ENCODE peak calls at places on chromosomes 2 and 18, in four cellular contexts. H is uterus, K is astrocyte of the spinal cord, M is fibroblast of pulmonary artery. B is an unnamed sample.

GRCh38 chr2:31213063-31213882 is 4.0 kb downstream of the CAPN14 start:
- DNase-seq in H (no peak), K (no peak), M (peak), B (peak)

GRCh38 chr2:3488768-3489448 is 30.4 kb downstream of the ADI1 start:
- DNase-seq in H (peak), K (no peak), M (no peak), B (no peak)

GRCh38 chr2:199070550-199070949 is 387.2 kb downstream of the SATB2 start:
- DNase-seq in H (no peak), K (no peak), M (no peak), B (no peak)

GRCh38 chr18:55458456-55459238 is 129.3 kb downstream of the TCF4 start:
- DNase-seq in H (no peak), K (no peak), M (no peak), B (no peak)

GRCh38 chr2:70496819-70497218 is 56.8 kb downstream of the TGFA start:
- DNase-seq in H (no peak), K (no peak), M (no peak), B (no peak)

GRCh38 chr2:18077724-18078123 is 199.3 kb downstream of the KCNS3 start:
- DNase-seq in H (no peak), K (peak), M (peak), B (peak)

GRCh38 chr2:200490001-200490400 is 19.9 kb downstream of the KCTD18 start:
- DNase-seq in H (no peak), K (no peak), M (no peak), B (no peak)

GRCh38 chr2:213275265-213275664 is 9.0 kb upstream of the SPAG16 start:
- DNase-seq in H (no peak), K (no peak), M (no peak), B (no peak)

GRCh38 chr2:165573534-165574461 is 104.3 kb downstream of the CSRNP3 start:
- DNase-seq in H (peak), K (peak), M (peak), B (peak)

GRCh38 chr18:56068030-56068671 is 480.2 kb upstream of the TCF4 start:
- DNase-seq in H (no peak), K (peak), M (peak), B (peak)

GRCh38 chr2:29425866-29426265 is 310.7 kb downstream of the CLIP4 start:
- DNase-seq in H (no peak), K (no peak), M (no peak), B (peak)

GRCh38 chr2:169598982-169599381 is 14.8 kb downstream of the PPIG start:
- DNase-seq in H (no peak), K (no peak), M (no peak), B (no peak)

GRCh38 chr2:147449323-147450080 is 395.3 kb upstream of the ACVR2A start:
- DNase-seq in H (no peak), K (no peak), M (no peak), B (no peak)

GRCh38 chr18:22021701-22022100 is 147.7 kb upstream of the GATA6 start:
- DNase-seq in H (no peak), K (no peak), M (no peak), B (no peak)

GRCh38 chr2:134836986-134837385 is 1.4 kb upstream of the ACMSD start:
- DNase-seq in H (no peak), K (peak), M (peak), B (peak)

GRCh38 chr2:44934521-44934961 is 7.0 kb upstream of the SIX3 start:
- DNase-seq in H (no peak), K (no peak), M (no peak), B (no peak)

GRCh38 chr2:225678792-225679191 is 279.3 kb downstream of the NYAP2 start:
- DNase-seq in H (no peak), K (no peak), M (no peak), B (peak)

GRCh38 chr18:26468931-26469340 is 79.4 kb downstream of the KCTD1 start:
- DNase-seq in H (no peak), K (no peak), M (no peak), B (no peak)
- TF ChIP-seq CTCF in H (no peak), K (peak), M (peak), B (peak)

GRCh38 chr2:20016346-20016745 is 3.9 kb upstream of the MATN3 start:
- DNase-seq in H (no peak), K (no peak), M (no peak), B (no peak)
- TF ChIP-seq CTCF in H (no peak), K (no peak), M (no peak), B (no peak)

DNA sequence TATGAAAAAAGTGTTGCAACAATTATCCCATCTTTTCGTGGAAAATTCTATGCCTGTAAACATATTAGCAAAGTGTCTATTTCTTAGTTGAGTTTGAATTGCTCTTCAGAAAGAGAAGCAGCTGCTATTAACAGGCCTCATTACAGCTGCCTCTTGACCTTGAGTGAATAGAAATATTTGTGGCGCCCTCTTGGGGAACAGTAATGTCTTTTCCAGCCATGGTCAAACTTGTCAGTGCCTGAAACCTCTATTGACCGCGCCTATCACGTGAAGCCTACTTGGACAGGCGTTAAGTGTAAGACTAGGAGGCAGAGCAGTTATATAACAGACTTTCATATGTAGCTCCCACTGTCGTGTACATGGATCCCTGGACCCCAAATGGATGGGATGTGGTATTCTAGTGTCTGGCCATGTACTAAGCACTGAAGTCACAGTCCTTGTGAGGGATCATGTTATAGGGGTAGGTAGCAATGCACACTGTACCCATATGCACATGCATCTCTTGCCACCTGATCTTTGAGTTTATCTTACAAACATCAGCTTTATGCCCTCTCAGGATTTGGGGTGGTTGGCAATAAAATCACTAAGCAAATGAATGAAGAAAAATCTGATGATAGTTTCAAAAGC is 245.0 kb downstream of the PTGR3 start:
- DNase-seq in H (no peak), K (peak), M (peak), B (peak)
- TF ChIP-seq CTCF in H (no peak), K (peak), M (peak), B (peak)

GRCh38 chr2:129396980-129397599 is 582.4 kb upstream of the RAB6C start:
- DNase-seq in H (no peak), K (peak), M (peak), B (no peak)
- TF ChIP-seq CTCF in H (no peak), K (peak), M (peak), B (no peak)

DNA sequence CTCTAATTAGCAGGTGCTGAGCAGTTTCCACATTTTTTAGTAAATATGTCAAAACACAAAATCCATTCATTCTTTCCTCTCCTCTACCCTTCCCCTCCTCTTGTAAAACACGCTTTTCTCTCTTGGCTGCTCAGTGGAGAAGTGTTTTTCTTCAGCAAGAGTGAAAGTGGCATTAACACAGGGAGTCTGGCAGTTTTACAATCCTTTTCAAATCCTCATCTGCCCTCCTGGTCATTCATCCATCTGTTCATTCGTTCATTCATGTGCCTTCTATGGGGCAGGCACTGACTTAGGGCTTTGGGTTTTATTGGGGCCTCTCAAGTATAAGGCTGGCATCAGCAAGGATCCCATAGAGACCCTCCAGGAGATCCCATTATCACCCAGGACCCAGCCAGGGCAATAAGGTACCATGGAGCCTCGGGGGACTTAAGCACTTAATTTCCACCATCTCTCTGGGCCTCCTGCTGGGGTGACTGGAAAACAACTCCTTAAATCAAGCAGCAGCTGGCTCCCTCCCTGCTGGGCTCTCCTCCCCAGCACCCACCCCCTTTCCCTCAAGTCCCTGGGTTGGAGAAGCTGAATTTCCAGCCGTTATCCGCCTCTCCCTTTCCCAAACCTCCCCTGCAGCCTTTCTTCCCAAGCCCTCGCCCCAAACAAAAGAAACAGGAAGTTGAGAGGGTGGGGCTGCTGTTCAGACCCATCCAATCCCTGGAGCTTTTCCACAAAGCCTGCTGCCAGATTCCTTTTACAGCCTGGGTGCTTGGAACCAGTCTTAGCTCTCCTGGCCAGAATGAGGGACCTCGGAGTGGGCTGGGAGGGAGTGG is 32.6 kb downstream of the MARCHF4 start:
- DNase-seq in H (peak), K (peak), M (peak), B (peak)
- TF ChIP-seq CTCF in H (no peak), K (peak), M (peak), B (peak)

GRCh38 chr2:41027095-41027494 is 575.2 kb upstream of the SLC8A1 start:
- DNase-seq in H (no peak), K (no peak), M (no peak), B (no peak)

GRCh38 chr2:41026613-41027012 is 574.7 kb upstream of the SLC8A1 start:
- DNase-seq in H (no peak), K (no peak), M (no peak), B (no peak)

GRCh38 chr2:41020318-41020717 is 568.4 kb upstream of the SLC8A1 start:
- DNase-seq in H (no peak), K (no peak), M (no peak), B (no peak)

DNA sequence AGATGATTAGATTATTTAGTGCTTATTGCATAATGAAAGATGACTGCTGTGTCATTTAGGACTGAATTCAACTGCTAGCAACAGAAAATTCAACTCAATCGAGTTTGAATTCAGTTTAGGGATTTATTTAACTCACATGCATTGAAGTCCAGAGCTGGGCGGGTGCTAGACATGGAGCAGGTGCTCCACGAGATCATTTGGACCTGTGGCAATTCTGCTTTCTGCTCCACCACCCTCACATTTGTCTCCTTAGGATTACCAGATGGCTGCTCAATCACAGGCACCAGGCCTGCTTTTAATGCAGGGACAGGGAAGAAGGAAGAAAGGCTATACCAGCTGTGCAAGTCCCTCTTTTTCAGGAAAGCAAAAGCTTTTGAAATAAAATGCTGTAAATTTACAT is 572.9 kb upstream of the SLC8A1 start:
- DNase-seq in H (no peak), K (no peak), M (no peak), B (no peak)
- TF ChIP-seq CTCF in H (no peak), K (no peak), M (no peak), B (no peak)

GRCh38 chr2:12227941-12228608 is 481.6 kb downstream of the LPIN1 start:
- DNase-seq in H (no peak), K (peak), M (peak), B (peak)
- TF ChIP-seq CTCF in H (no peak), K (no peak), M (no peak), B (no peak)